ENCODE peak calls at places on chromosomes 5 and 9, in five cellular contexts. X is GM12878, W is HepG2, Q is K562, B is H1. U is an unnamed sample.

GRCh38 chr9:83271665-83272071 is 208.7 kb upstream of the RASEF start:
- DNase-seq in W (no peak), X (no peak), Q (no peak), B (no peak), U (no peak)

GRCh38 chr5:114581136-114581535 is 219.3 kb downstream of the KCNN2 start:
- DNase-seq in B (no peak), W (no peak), Q (no peak), X (no peak), U (no peak)

GRCh38 chr5:170571331-170571731 is 67.5 kb downstream of the KCNIP1 start:
- DNase-seq in X (no peak), Q (no peak), B (no peak), W (peak; percentile 4), U (no peak)

GRCh38 chr9:115838417-115838816 is 315.2 kb upstream of the PAPPA start:
- DNase-seq in B (no peak), Q (no peak), X (no peak), W (no peak), U (no peak)

GRCh38 chr5:93130623-93131022 is 450.4 kb downstream of the NR2F1-AS1 start:
- DNase-seq in B (no peak), Q (no peak), W (no peak), X (no peak), U (no peak)

GRCh38 chr9:125844611-125845010 is 97.4 kb downstream of the PBX3 start:
- DNase-seq in B (no peak), X (no peak), Q (no peak), W (no peak), U (no peak)

GRCh38 chr9:117120061-117120460 is 294.8 kb downstream of the ASTN2 start:
- DNase-seq in Q (no peak), X (no peak), W (no peak), B (no peak), U (no peak)

GRCh38 chr9:37706290-37706689 is 47.3 kb upstream of the TRMT10B start:
- DNase-seq in B (no peak), W (no peak), Q (no peak), X (no peak), U (no peak)

GRCh38 chr5:67094476-67095300 is 101.9 kb downstream of the CD180 start:
- DNase-seq in B (no peak), Q (no peak), X (no peak), W (peak; percentile 35), U (peak; percentile 18)

GRCh38 chr5:53179681-53180080 is 70.1 kb upstream of the MOCS2 start:
- DNase-seq in X (no peak), Q (no peak), W (no peak), B (no peak), U (no peak)

GRCh38 chr5:179805070-179805528 is 1.6 kb downstream of the MGAT4B start:
- DNase-seq in W (no peak), Q (no peak), X (no peak), B (no peak), U (no peak)

GRCh38 chr5:115360036-115360685 is 63.7 kb upstream of the CCDC112 start:
- DNase-seq in B (no peak), Q (no peak), X (no peak), W (no peak), U (no peak)

GRCh38 chr9:79989079-79989478 is 417.3 kb downstream of the TLE4 start:
- DNase-seq in Q (no peak), W (no peak), X (no peak), B (no peak), U (no peak)

GRCh38 chr9:131117762-131118145 is 7.6 kb upstream of the NUP214 start:
- DNase-seq in X (no peak), Q (no peak), W (no peak), B (no peak), U (no peak)

GRCh38 chr5:87829214-87829551 is 416.5 kb upstream of the CCNH start:
- DNase-seq in X (no peak), B (no peak), Q (no peak), W (peak; percentile 19), U (no peak)

GRCh38 chr9:71485306-71485705 is 283.0 kb downstream of the CEMIP2 start:
- DNase-seq in Q (no peak), W (no peak), B (no peak), X (no peak), U (no peak)

GRCh38 chr5:141713616-141714309 is 31.7 kb upstream of the ARAP3 start:
- DNase-seq in W (peak; percentile 9), Q (no peak), X (no peak), B (no peak), U (no peak)

GRCh38 chr5:1118231-1118698 is 6.4 kb upstream of the SLC12A7 start:
- DNase-seq in W (no peak), B (no peak), Q (peak; percentile 68), X (no peak), U (no peak)

GRCh38 chr9:81564632-81565031 is 124.7 kb downstream of the TLE1 start:
- DNase-seq in X (no peak), W (no peak), Q (no peak), B (no peak), U (no peak)

GRCh38 chr5:83149671-83150070 is 72.3 kb downstream of the XRCC4 start:
- DNase-seq in B (no peak), X (no peak), Q (no peak), W (no peak), U (no peak)

GRCh38 chr5:40958811-40959210 is 49.5 kb downstream of the C7 start:
- DNase-seq in Q (no peak), B (no peak), X (no peak), W (no peak), U (no peak)

DNA sequence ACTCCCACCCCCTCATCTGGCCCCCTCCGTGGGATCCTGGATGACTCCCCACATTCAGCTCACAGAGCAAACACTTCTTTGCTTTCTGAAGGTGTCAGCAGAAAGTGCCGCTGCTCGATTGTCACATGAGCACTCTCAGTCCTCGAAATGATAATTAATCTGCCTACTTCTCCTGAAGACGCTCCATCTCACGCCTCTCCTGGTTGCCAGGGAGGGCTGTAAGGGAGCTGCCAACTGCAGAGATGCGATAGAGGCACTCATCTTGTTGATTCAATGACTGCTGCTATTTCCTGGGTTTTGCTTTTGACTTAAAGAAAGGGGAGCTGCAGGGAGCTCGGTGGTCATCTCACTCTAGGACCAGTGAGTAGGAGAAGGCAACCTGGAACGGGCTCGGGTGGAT is 206.5 kb downstream of the DAB2IP start:
- DNase-seq in Q (no peak), B (no peak), X (no peak), W (no peak), U (no peak)
- TF ChIP-seq SP1 in Q (no peak), B (no peak), X (no peak), W (no peak), U (no peak)

DNA sequence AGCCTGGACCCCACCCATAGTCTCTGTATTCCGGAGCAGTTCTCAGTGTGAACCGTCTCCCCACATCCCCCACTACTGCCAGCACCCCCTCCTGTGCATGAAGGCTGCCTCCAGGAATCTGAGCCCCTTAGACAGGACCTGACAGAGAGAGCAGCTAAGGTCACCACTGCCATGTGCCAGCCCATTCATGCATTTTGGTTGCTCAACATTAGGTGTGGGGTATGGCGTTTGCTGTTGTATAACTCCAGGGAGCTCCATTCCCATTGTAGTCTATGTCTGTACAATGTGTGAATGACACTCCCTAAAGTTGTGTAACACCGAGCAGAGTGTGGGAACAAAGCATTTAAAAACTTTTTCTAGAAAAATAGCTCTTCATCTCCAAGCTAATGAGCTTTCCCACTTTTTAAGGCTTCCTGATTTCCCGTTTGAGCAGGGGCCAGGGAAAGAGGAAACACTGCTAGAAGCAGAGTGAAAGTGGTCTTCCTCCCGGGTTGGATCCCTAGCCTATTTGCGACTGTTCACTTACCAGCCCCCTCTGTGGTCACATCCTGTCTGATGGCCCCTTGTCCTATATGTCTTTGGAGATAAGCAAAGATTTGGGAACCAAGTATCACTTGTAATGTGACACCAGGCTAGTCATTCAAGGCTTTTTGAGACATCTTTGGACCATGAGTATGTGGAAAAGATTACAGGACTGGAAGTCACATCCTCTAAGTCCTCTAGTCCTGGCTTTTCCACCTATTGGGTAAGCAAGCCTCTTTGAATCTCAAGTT is 5.9 kb downstream of the DNAJB5 start:
- DNase-seq in Q (no peak), W (peak; percentile 43), X (no peak), B (no peak), U (no peak)
- TF ChIP-seq ATF2 in Q (no peak), W (no peak), X (no peak), B (no peak), U (no peak)

DNA sequence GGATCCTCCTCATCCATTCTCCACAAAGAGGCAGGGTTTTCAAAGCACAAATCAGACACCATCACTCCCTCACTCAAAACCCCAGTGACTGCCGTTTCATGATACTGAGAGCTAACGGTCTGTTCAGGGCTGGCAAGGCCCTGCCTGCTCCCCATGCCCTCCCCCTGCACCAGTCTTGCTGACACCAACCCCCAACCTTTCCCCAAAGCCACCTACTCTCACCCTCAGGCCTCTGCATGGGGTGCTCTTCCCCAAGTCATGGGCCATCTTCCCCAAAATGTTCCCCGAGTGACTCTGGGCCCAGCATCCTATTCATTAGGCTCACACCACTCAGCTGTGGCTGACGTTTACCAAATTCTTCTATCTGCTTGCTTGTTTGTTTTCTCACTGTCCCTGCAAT is 21.7 kb upstream of the OLFM1 start:
- DNase-seq in X (no peak), W (no peak), Q (no peak), B (no peak), U (no peak)
- TF ChIP-seq SP1 in X (no peak), W (no peak), Q (no peak), B (no peak), U (no peak)

DNA sequence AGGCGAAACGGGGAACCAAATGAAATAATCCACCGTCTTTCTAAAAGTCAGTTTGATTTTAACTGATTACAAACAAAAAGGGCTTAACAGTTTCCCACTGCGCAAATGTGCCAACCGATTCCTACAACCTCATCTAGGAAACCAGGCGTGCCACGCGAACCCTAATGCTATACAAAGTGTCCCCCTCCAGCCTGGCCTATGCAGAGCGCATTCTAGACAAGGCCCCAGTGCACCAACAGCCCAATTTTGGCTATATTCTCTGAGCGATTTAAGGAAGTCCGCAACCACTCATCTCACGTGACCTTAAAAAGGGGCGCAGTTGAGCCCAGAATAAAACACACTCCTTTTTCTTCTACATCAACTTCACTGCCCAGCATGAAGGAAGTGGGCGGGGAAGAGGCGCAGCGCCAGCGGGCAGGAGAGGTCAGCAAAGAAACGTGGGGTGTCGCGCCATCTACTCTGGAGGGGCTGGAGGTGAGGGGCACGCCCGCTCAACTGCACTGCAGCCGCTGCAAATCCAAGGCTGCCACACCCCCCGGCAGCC is 779 bp downstream of the FAM13B start:
- DNase-seq in X (peak; percentile 82), B (peak; percentile 29), Q (no peak), W (no peak), U (peak; percentile 67)
- TF ChIP-seq ATF2 in X (no peak), B (no peak), Q (no peak), W (no peak), U (no peak)

GRCh38 chr5:90802695-90803317 is 244.2 kb downstream of the ADGRV1 start:
- DNase-seq in B (no peak), Q (peak; percentile 36), W (peak; percentile 25), X (no peak), U (peak; percentile 41)
- TF ChIP-seq SP1 in B (no peak), Q (no peak), W (no peak), X (no peak), U (no peak)

DNA sequence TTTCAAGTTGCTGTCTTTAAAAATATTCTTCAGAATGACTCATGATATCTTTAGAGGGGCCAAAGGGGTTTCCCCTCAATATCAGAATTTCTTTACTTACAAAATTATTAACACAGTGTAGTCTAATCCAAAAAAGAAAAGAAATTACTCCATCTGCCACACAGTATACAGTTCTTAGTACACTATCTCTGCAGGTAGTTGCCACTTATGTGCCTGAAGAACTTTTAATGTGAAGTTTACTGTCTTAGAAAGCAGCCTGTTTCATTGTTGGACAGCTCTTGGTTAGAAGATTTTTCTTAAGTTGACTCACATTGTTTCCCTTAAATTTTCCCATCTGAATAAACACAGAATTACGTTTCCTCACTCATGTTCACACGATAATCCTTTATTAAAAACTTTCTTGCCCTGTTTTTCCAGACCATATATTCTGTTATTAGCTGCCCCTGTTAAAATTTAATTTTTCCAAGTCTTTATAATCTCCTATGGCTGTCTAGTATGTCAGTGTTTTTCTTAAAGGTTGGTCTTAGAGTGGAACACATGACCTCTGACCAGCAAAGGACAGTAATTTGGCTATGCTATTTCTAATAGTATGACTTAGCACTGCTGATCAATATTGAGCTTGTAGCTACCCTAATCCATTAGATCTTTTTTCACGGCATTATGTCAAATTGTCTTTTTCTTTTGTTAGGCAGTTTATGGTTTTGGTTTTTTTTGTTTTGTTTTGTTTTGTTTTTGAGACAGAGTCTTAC is 21.8 kb upstream of the FKTN start:
- DNase-seq in B (no peak), Q (no peak), X (no peak), W (no peak), U (no peak)
- TF ChIP-seq ATF2 in B (no peak), Q (no peak), X (no peak), W (no peak), U (no peak)